ENCODE peak calls at places on chromosomes 2 and 18, in four cellular contexts. One of them, this sample, is unnamed.

GRCh38 chr18:31740180-31740579 is 20.5 kb downstream of the SLC25A52 start:
- DNase-seq in EH: no peak
- DNase-seq in NCI-H1105: no peak
- DNase-seq in thyroid gland: no peak
- DNase-seq in this sample: no peak

GRCh38 chr2:238814815-238815214 is 33.1 kb upstream of the TWIST2 start:
- DNase-seq in EH: no peak
- DNase-seq in NCI-H1105: no peak
- DNase-seq in thyroid gland: no peak
- DNase-seq in this sample: no peak

GRCh38 chr2:52144588-52144987 is 1112.7 kb upstream of the NRXN1 start:
- DNase-seq in EH: no peak
- DNase-seq in NCI-H1105: no peak
- DNase-seq in thyroid gland: no peak
- DNase-seq in this sample: no peak

GRCh38 chr2:85712261-85712660 is 18.1 kb downstream of the GNLY start:
- DNase-seq in EH: no peak
- DNase-seq in NCI-H1105: no peak
- DNase-seq in thyroid gland: no peak
- DNase-seq in this sample: peak; percentile 58

GRCh38 chr2:140643761-140644187 is 1487.0 kb downstream of the LRP1B start:
- DNase-seq in EH: no peak
- DNase-seq in NCI-H1105: no peak
- DNase-seq in thyroid gland: no peak
- DNase-seq in this sample: no peak

GRCh38 chr2:238974510-238975166 is 126.8 kb downstream of the TWIST2 start:
- DNase-seq in EH: peak; percentile 96
- DNase-seq in NCI-H1105: no peak
- DNase-seq in thyroid gland: no peak
- DNase-seq in this sample: peak; percentile 69

GRCh38 chr2:236010920-236011685 is 157.1 kb downstream of the GBX2 start:
- DNase-seq in EH: no peak
- DNase-seq in NCI-H1105: no peak
- DNase-seq in thyroid gland: no peak
- DNase-seq in this sample: no peak

GRCh38 chr18:46736136-46736535 is 20.7 kb downstream of the ST8SIA5 start:
- DNase-seq in EH: no peak
- DNase-seq in NCI-H1105: no peak
- DNase-seq in thyroid gland: no peak
- DNase-seq in this sample: no peak

GRCh38 chr2:237485844-237486243 is 1.2 kb upstream of the MLPH start:
- DNase-seq in EH: no peak
- DNase-seq in NCI-H1105: no peak
- DNase-seq in thyroid gland: no peak
- DNase-seq in this sample: no peak

GRCh38 chr18:79106084-79106483 is 36.9 kb downstream of the ATP9B start:
- DNase-seq in EH: no peak
- DNase-seq in NCI-H1105: no peak
- DNase-seq in thyroid gland: no peak
- DNase-seq in this sample: no peak

GRCh38 chr2:2328847-2329246 is 2.2 kb downstream of the MYT1L start:
- DNase-seq in EH: peak; percentile 5
- DNase-seq in NCI-H1105: no peak
- DNase-seq in thyroid gland: peak; percentile 32
- DNase-seq in this sample: no peak

GRCh38 chr2:240379089-240379636 is 56.3 kb upstream of the GPC1 start:
- DNase-seq in EH: no peak
- DNase-seq in NCI-H1105: no peak
- DNase-seq in thyroid gland: no peak
- DNase-seq in this sample: no peak

GRCh38 chr18:80244956-80245730 is 2.2 kb downstream of the PARD6G start:
- DNase-seq in EH: no peak
- DNase-seq in NCI-H1105: no peak
- DNase-seq in thyroid gland: no peak
- DNase-seq in this sample: peak; percentile 53

GRCh38 chr18:1846640-1847039 is 724.7 kb downstream of the METTL4 start:
- DNase-seq in EH: no peak
- DNase-seq in NCI-H1105: no peak
- DNase-seq in thyroid gland: no peak
- DNase-seq in this sample: no peak

GRCh38 chr2:73983322-73984202 is 1.1 kb upstream of the TET3 start:
- DNase-seq in EH: no peak
- DNase-seq in NCI-H1105: peak; percentile 64
- DNase-seq in thyroid gland: peak; percentile 99
- DNase-seq in this sample: no peak

GRCh38 chr2:71389379-71390072 is 57.9 kb downstream of the ZNF638 start:
- DNase-seq in EH: no peak
- DNase-seq in NCI-H1105: no peak
- DNase-seq in thyroid gland: no peak
- DNase-seq in this sample: no peak

GRCh38 chr2:100513650-100514049 is 43.4 kb downstream of the NMS start:
- DNase-seq in EH: no peak
- DNase-seq in NCI-H1105: no peak
- DNase-seq in thyroid gland: no peak
- DNase-seq in this sample: no peak

GRCh38 chr18:69941183-69941582 is 6.5 kb downstream of the CD226 start:
- DNase-seq in EH: no peak
- DNase-seq in NCI-H1105: no peak
- DNase-seq in thyroid gland: no peak
- DNase-seq in this sample: no peak

GRCh38 chr2:229543176-229543873 is 171.0 kb downstream of the DNER start:
- DNase-seq in EH: no peak
- DNase-seq in NCI-H1105: no peak
- DNase-seq in thyroid gland: no peak
- DNase-seq in this sample: no peak

GRCh38 chr2:79721966-79722365 is 209.1 kb downstream of the CTNNA2 start:
- DNase-seq in EH: peak; percentile 45
- DNase-seq in NCI-H1105: no peak
- DNase-seq in thyroid gland: no peak
- DNase-seq in this sample: no peak

GRCh38 chr2:68925298-68925885 is 27.3 kb downstream of the GKN2 start:
- DNase-seq in EH: peak; percentile 52
- DNase-seq in NCI-H1105: peak; percentile 15
- DNase-seq in thyroid gland: peak; percentile 52
- DNase-seq in this sample: no peak

GRCh38 chr18:69484699-69485396 is 84.2 kb downstream of the DOK6 start:
- DNase-seq in EH: peak; percentile 28
- DNase-seq in NCI-H1105: no peak
- DNase-seq in thyroid gland: no peak
- DNase-seq in this sample: no peak

GRCh38 chr2:101829429-101829828 is 131.9 kb downstream of the MAP4K4 start:
- DNase-seq in EH: no peak
- DNase-seq in NCI-H1105: no peak
- DNase-seq in thyroid gland: no peak
- DNase-seq in this sample: no peak

GRCh38 chr2:225402200-225402776 is 2.8 kb downstream of the NYAP2 start:
- DNase-seq in EH: no peak
- DNase-seq in NCI-H1105: no peak
- DNase-seq in thyroid gland: no peak
- DNase-seq in this sample: no peak

This sample was measured in right atrium auricular region.